ENCODE peak calls at places on chromosomes 13 and 19, in five cellular contexts. O is ELF-1; S is heart right ventricle; X is IMR-90; D is CD4-positive, alpha-beta memory T cell. L is an unnamed sample.

GRCh38 chr13:60679131-60679530 is 282.1 kb downstream of the TDRD3 start:
- DNase-seq in O (no peak), S (no peak), X (no peak), D (no peak), L (no peak)

GRCh38 chr19:6654347-6655310 is 15.3 kb downstream of the TNFSF14 start:
- DNase-seq in O (no peak), S (no peak), X (no peak), D (peak; percentile 61), L (no peak)

GRCh38 chr13:107835339-107836018 is 379.9 kb downstream of the LIG4 start:
- DNase-seq in O (no peak), S (no peak), X (peak; percentile 88), D (no peak), L (no peak)

GRCh38 chr13:50916701-50917184 is 7.2 kb downstream of the RNASEH2B start:
- DNase-seq in O (no peak), S (no peak), X (no peak), D (no peak), L (peak; percentile 74)

GRCh38 chr19:2507109-2507508 is 31.2 kb downstream of the GADD45B start:
- DNase-seq in O (no peak), S (no peak), X (peak; percentile 89), D (peak; percentile 70), L (peak; percentile 69)

GRCh38 chr19:48813123-48813911 is 2.5 kb upstream of the BCAT2 start:
- DNase-seq in O (peak; percentile 45), S (no peak), X (no peak), D (no peak), L (no peak)

GRCh38 chr19:33503791-33504444 is 17.7 kb downstream of the PEPD start:
- DNase-seq in O (no peak), S (no peak), X (no peak), D (no peak), L (no peak)

GRCh38 chr19:38277969-38278680 is 13.8 kb downstream of the SPINT2 start:
- DNase-seq in O (peak; percentile 83), S (peak; percentile 61), X (peak; percentile 35), D (no peak), L (no peak)

GRCh38 chr19:42529248-42529764 is 1.0 kb upstream of the CEACAM1 start:
- DNase-seq in O (peak; percentile 88), S (peak; percentile 46), X (peak; percentile 19), D (peak; percentile 68), L (peak; percentile 68)